ENCODE peak calls at places on chromosomes 5 and 9, in six cellular contexts. J, W, P, Y, R and Q are unnamed samples. For H3K27me3, the result is how much of the 10 kb centered on the place peaks cover.

GRCh38 chr5:171630047-171630669 is 155.5 kb upstream of the SMIM23 start:
- DNase-seq in R (no peak), J (peak), W (peak), Y (peak), P (peak), Q (peak)

GRCh38 chr9:80699551-80699998 is 989.8 kb downstream of the TLE1 start:
- DNase-seq in W (no peak), P (no peak), R (no peak), J (no peak), Y (peak), Q (no peak)

GRCh38 chr5:66602621-66603020 is 6.4 kb downstream of the MAST4 start:
- DNase-seq in J (no peak), W (no peak), P (no peak), R (no peak), Y (no peak), Q (no peak)

GRCh38 chr5:6962256-6962655 is 249.0 kb downstream of the TENT4A start:
- DNase-seq in R (no peak), W (no peak), J (peak), Y (no peak), P (no peak), Q (no peak)

GRCh38 chr9:122807271-122807900 is 7.5 kb downstream of the OR1K1 start:
- DNase-seq in Y (peak), R (no peak), W (no peak), J (no peak), P (no peak), Q (no peak)

GRCh38 chr5:167671176-167671575 is 620.3 kb upstream of the WWC1 start:
- DNase-seq in Y (peak), R (no peak), J (no peak), W (no peak), P (no peak), Q (no peak)

GRCh38 chr9:131310833-131311554 is 21.5 kb downstream of the PLPP7 start:
- DNase-seq in W (no peak), R (no peak), Y (no peak), J (no peak), P (peak), Q (no peak)

GRCh38 chr9:112124156-112124555 is 50.9 kb downstream of the SUSD1 start:
- DNase-seq in W (no peak), Y (no peak), R (no peak), P (no peak), J (no peak), Q (no peak)

GRCh38 chr5:132323202-132323601 is 29.0 kb downstream of the SLC22A4 start:
- DNase-seq in J (no peak), R (no peak), P (no peak), W (no peak), Y (no peak), Q (no peak)

DNA sequence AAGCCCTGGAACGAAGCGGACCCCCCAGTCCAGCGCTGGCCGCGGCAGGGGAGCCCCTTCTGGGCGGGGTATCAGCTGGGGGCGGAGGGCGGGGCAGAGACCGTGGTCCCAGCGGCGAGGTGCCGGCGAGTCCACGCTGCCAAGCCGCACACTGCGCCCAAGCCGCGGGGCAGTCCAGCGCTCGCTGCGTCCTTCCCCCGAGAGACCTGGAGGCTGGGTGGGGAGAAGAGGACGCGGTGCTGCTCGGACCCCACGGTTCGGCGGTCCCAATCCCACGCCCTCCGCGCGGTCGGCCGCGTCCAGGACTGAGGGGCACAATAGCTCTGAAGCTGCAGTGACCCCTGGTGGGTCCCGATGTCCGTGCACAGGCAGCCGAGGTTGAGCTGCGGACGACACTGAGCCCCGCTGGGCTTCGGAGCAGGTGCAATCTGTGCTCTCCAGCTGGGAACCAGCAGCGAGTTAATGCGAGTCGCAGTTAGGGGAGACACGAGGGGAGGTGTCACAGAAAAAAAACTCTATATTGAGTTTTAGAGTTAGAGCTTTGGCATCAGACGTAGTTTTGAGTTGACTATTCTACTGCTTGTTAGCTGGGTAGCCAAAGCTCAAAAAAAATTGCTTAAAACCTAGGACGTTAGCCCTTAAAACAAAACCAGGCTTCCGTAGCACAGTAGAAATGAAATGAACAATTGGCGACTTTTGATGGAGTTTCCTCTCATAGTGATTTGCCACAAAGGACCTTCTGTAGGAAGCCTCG is 1.2 kb upstream of the EPB41L4A start:
- DNase-seq in J (peak), W (peak), Y (peak), R (peak), P (peak), Q (peak)
- H3K27me3 ChIP-seq in J (under half), W (under half), Y (under half), R (under half), P (under half), Q (under half)

GRCh38 chr9:27202056-27202455 is 93.0 kb downstream of the TEK start:
- DNase-seq in W (no peak), J (no peak), Y (no peak), P (no peak), R (no peak), Q (no peak)

GRCh38 chr9:27206041-27206440 is 90.9 kb downstream of the EQTN start:
- DNase-seq in W (no peak), J (no peak), R (no peak), Y (no peak), P (no peak), Q (no peak)

GRCh38 chr9:27204578-27204977 is 92.4 kb downstream of the EQTN start:
- DNase-seq in P (no peak), W (no peak), Y (peak), J (no peak), R (no peak), Q (no peak)

GRCh38 chr9:27205198-27205597 is 91.8 kb downstream of the EQTN start:
- DNase-seq in J (no peak), Y (no peak), P (no peak), W (no peak), R (no peak), Q (no peak)

GRCh38 chr9:27203783-27204182 is 93.2 kb downstream of the EQTN start:
- DNase-seq in W (no peak), J (no peak), Y (no peak), R (no peak), P (no peak), Q (no peak)
- TF ChIP-seq CTCF in W (no peak), J (no peak), Y (no peak), R (no peak), P (no peak), Q (no peak)

DNA sequence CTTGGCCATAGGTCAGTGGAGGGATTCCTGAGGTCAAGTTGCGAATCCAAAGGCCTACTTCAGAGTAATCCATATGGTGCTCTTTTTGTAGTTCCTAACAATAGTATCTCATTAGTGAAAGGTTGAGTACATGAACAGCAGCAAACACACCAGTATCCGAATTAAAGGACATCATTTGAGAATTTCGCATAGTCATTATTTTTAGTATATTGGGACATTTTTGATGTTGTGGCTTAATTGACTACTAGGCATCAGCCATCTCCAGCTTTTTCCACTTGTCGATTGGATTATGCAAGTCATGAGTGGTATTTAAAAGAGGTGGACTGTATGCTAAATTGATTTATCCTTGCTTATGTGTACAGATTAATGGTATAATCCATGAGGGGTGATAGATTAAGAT is 23.7 kb downstream of the MAP3K1 start:
- DNase-seq in W (no peak), J (no peak), Y (no peak), P (no peak), R (no peak), Q (no peak)
- H3K27ac ChIP-seq in W (no peak), J (no peak), Y (peak), P (peak), R (no peak), Q (no peak)

DNA sequence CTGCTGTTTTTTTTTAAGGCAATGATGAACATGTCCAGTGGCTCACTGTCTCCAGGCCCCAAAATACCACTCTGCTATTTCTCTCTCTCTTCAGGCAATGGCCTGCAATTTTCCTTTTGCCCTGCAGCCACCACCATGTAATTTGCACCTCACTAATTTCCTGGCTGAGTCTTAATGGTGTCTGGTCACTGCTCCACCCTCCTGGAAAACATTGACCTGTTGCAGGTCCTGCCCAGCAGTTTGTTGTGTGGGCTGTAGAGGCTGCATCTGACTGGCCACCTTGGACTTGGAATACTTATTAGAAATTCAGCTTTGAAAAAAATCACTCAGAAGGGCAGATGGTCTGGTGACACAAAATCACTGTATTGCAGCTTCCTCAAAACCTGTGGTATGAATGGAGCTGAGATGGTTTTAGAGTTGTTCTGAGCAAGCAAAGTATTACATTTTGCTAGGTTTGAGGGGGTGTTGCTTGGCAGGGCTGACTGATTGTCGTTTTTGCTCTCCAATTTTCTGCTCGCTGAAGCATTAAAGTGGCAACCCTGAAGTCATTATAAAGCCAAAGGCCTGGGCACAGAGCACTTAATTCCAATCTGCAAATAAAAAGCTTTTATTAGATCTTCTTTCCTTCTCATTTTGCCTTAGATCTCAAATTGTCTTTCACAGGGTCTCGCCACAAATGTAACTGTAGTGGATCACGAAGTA is 134.8 kb downstream of the TMEM174 start:
- DNase-seq in J (no peak), W (no peak), Y (no peak), R (no peak), P (no peak), Q (no peak)
- H3K27me3 ChIP-seq in J (under half), W (half or more), Y (under half), R (under half), P (under half), Q (under half)

DNA sequence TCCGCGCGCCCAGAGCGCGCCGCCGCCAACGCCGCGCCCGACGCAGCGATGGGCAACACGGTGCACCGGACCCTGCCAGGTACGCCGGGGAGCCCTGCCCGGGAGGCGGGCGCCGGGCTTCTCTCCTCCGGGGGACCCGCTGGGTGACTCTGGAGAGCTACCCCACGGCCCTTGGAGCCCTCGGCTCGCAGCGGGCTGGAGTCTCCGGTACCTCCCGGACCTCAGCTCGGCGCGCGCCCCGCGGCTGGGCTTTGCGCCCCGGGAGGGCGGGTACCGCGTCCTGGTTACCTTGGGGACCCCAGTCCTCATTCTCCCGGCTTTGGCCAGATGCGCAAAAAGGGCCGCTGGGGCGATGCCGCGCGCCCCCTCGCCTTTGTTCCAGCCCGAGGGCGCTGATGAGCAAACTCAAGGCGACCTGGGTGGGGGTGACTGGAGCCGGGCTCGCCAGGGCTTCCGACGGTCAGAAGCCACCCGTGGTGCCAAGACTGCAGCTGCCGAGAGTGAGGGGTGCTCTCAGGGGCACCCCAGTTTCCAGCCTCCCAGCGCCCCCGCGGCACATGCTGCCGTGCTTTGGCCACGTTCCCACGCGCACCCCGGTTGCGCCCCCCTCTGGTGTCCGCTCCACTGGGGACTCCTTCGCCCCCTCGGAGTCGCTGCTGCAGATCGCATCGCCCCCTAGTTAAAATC is 439 bp downstream of the NEURL1B start:
- DNase-seq in Y (no peak), W (no peak), P (no peak), R (no peak), J (peak), Q (peak)
- TF ChIP-seq CTCF in Y (peak), W (peak), P (no peak), R (no peak), J (peak), Q (no peak)

DNA sequence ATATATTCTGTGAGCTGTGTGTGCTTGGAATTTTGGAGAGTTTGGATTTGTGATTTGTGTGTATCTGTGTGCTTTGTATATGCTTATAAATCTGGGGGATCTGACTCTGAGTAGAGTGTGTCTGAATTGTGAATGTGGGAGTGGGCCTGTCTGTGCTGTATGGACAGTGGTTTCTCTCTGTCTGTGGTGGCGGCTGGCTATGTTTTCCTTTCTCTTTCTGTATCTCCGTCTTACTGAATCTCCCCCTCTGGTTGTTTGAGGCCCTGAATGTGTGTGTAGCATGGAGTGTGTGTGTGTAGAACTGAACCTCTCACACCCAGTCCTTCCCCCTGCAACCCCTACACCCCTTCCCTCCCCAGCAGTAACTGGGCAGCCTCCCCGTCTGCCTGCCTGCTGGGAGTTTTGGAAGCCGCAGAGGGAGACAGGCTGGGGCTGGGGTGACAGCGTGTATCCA is 4.7 kb downstream of the CXXC5 start:
- DNase-seq in J (no peak), R (no peak), W (no peak), P (no peak), Y (no peak), Q (no peak)
- H3K27ac ChIP-seq in J (peak), R (no peak), W (peak), P (peak), Y (peak), Q (no peak)

DNA sequence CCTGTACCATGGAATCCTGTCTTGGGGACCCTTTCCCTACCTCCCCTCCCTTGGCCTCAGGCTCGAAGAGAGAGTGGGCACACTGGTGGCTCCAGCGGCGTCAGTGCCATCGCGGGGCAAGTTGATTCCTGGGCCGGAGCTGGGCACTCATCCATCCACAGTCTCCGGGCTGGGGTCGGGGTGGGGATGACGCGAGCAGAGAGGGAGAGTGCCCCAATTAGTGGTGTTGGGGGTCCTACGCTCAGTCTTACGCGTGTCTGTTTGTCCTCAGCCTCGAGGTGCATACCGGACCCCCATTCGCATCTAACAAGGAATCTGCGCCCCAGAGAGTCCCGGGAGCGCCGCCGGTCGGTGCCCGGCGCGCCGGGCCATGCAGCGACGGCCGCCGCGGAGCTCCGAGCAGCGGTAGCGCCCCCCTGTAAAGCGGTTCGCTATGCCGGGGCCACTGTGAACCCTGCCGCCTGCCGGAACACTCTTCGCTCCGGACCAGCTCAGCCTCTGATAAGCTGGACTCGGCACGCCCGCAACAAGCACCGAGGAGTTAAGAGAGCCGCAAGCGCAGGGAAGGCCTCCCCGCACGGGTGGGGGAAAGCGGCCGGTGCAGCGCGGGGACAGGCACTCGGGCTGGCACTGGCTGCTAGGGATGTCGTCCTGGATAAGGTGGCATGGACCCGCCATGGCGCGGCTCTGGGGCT is 724 bp downstream of the NTRK2 start:
- DNase-seq in R (no peak), J (no peak), P (peak), W (peak), Y (no peak), Q (peak)
- H3K27me3 ChIP-seq in R (under half), J (half or more), P (under half), W (under half), Y (under half), Q (under half)